ENCODE peak calls at places on chromosomes 13 and 19, in four cellular contexts. S is prostate gland, B is breast epithelium, J is GM23338. K is an unnamed sample. For H3K4me1, the result is how much of the 10 kb centered on the place peaks cover.

GRCh38 chr19:10270616-10271394 is at the start of gene ICAM1:
- DNase-seq in J (peak), B (peak), S (peak), K (peak)

GRCh38 chr13:31638577-31638976 is 100.7 kb upstream of the RXFP2 start:
- DNase-seq in S (no peak), J (no peak), B (no peak), K (no peak)

GRCh38 chr13:111342716-111343115 is 22.3 kb downstream of the TEX29 start:
- DNase-seq in S (peak), B (no peak), J (no peak), K (no peak)

GRCh38 chr19:36169084-36169760 is 17.0 kb upstream of the COX7A1 start:
- DNase-seq in S (peak), B (no peak), J (peak), K (no peak)

GRCh38 chr13:113914333-113915011 is 50.6 kb upstream of the GAS6 start:
- DNase-seq in S (peak), J (no peak), B (peak), K (no peak)

GRCh38 chr19:11814707-11815050 is 606 bp downstream of the ZNF440 start:
- DNase-seq in B (no peak), J (peak), S (peak), K (no peak)

GRCh38 chr19:41707502-41707812 is 969 bp upstream of the CEACAM5 start:
- DNase-seq in B (no peak), S (no peak), J (peak), K (no peak)

GRCh38 chr13:33797622-33798021 is 20.3 kb upstream of the RFC3 start:
- DNase-seq in J (no peak), B (no peak), S (no peak), K (no peak)

GRCh38 chr13:76972430-76972829 is 19.5 kb upstream of the CLN5 start:
- DNase-seq in S (no peak), J (no peak), B (no peak), K (no peak)

GRCh38 chr13:104984296-104984818 is 1551.1 kb downstream of the EFNB2 start:
- DNase-seq in J (no peak), S (no peak), B (no peak), K (peak)

GRCh38 chr13:91058066-91058465 is 289.4 kb upstream of the MIR17HG start:
- DNase-seq in B (no peak), J (peak), S (no peak), K (no peak)

GRCh38 chr19:49950590-49950948 is 10.4 kb downstream of the SIGLEC11 start:
- DNase-seq in S (no peak), B (peak), J (no peak), K (no peak)

GRCh38 chr13:26653842-26654241 is 96.4 kb downstream of the WASF3 start:
- DNase-seq in B (no peak), J (no peak), S (no peak), K (no peak)

GRCh38 chr19:11247391-11247790 is 8.0 kb downstream of the ANGPTL8 start:
- DNase-seq in S (no peak), J (no peak), B (no peak), K (peak)

GRCh38 chr13:44299142-44299541 is 74.5 kb upstream of the SERP2 start:
- DNase-seq in S (no peak), J (no peak), B (no peak), K (no peak)

GRCh38 chr19:53810891-53811290 is 13.2 kb downstream of the NLRP12 start:
- DNase-seq in S (no peak), B (no peak), J (no peak), K (no peak)

GRCh38 chr13:77184455-77184854 is 142.4 kb downstream of the MYCBP2 start:
- DNase-seq in J (no peak), S (no peak), B (no peak), K (no peak)

GRCh38 chr13:100490692-100491091 is 97.9 kb downstream of the GGACT start:
- DNase-seq in S (no peak), B (no peak), J (peak), K (no peak)

GRCh38 chr13:40539954-40540706 is 126.3 kb downstream of the FOXO1 start:
- DNase-seq in J (peak), S (peak), B (no peak), K (no peak)

GRCh38 chr19:34308381-34309367 is 54.3 kb downstream of the GARRE1 start:
- DNase-seq in J (no peak), S (no peak), B (no peak), K (no peak)

GRCh38 chr13:73822671-73823592 is 311.3 kb downstream of the KLF12 start:
- DNase-seq in J (no peak), B (no peak), S (no peak), K (no peak)

GRCh38 chr13:105059786-105060185 is 1475.7 kb downstream of the EFNB2 start:
- DNase-seq in J (no peak), B (no peak), S (no peak), K (no peak)

GRCh38 chr13:53112522-53112921 is 83.9 kb downstream of the OLFM4 start:
- DNase-seq in B (no peak), S (no peak), J (no peak), K (no peak)

GRCh38 chr19:11560404-11560988 is 1.5 kb upstream of the ELOF1 start:
- DNase-seq in J (peak), B (no peak), S (peak), K (no peak)

GRCh38 chr13:106291006-106291405 is 244.5 kb downstream of the EFNB2 start:
- DNase-seq in J (no peak), B (no peak), S (no peak), K (no peak)

GRCh38 chr19:39401549-39402416 is 4.9 kb upstream of the ZFP36 start:
- DNase-seq in B (no peak), J (no peak), S (peak), K (no peak)

GRCh38 chr19:35754365-35755139 is 2.3 kb downstream of the HSPB6 start:
- DNase-seq in B (no peak), J (no peak), S (no peak), K (no peak)

GRCh38 chr13:27641711-27642502 is 20.2 kb downstream of the POLR1D start:
- DNase-seq in S (no peak), B (no peak), J (no peak), K (no peak)

GRCh38 chr13:23736541-23736940 is 152.7 kb downstream of the MIPEP start:
- DNase-seq in B (no peak), J (no peak), S (no peak), K (no peak)
- H3K27ac ChIP-seq in B (no peak), J (no peak), S (no peak), K (no peak)

DNA sequence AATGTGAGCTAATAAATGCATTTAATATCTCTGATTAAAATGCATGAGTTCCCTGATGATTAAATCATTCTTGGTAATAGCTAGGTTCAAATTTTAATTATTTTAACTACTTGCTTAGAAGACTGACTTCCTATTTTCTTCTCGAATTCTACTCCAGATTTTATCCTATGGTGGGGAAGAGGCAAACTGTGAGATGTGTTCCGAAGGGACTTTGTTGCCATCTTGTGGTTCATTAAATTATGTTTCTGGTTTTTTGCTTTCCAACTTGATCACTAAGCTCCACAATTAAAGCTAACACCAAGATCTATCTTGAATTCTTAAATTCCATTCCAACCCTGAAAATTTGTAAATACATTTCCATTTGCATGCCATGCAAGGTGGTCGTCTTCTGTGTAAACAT is 538.4 kb upstream of the PCDH20 start:
- DNase-seq in B (no peak), J (peak), S (no peak), K (no peak)
- TF ChIP-seq CTCF in B (no peak), J (peak), S (no peak), K (peak)

GRCh38 chr13:99276706-99277105 is 18.5 kb upstream of the GPR18 start:
- DNase-seq in J (peak), B (no peak), S (no peak), K (no peak)
- H3K4me1 ChIP-seq in J (under half), B (under half), S (under half), K (under half)

DNA sequence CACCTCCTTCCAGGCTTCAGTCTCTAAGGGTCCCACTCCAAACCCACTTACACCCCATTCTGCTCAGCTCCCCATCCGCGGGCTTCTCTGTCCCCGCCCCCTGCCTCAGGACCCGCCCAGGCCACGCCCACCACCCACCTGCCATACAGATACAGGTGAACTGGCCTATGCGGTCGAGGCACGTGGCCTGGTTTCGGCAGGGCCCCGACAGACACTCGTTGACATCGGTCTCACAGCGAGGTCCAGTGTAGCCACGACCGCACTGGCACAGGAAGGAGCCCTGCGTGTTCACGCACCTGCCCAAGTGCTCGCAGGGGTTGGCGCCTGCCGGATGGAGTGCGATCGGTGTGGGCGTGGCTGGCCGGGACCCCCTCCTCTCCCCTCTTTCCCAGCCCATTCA is 11.9 kb downstream of the NOTCH3 start:
- DNase-seq in J (peak), S (no peak), B (no peak), K (no peak)
- H3K27ac ChIP-seq in J (no peak), S (no peak), B (no peak), K (no peak)

DNA sequence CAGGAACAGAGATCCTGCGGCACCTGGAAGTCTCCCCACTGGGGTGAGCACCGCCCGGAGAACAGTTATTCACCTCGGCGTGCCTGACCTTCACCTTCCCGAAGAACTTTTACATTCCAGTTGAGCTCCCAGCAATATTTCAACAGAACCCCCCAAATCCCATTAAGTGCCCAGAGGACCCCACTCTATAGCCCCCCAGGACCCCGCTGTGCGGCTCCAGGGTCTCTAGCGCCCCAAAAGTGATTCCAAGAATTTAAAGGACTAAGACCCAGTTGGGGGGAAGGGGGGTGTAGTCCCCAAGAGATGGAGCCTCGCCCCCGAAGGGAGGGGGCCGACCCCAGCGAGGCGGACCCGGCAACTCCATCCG is 480 bp downstream of the GPR108 start:
- DNase-seq in B (no peak), J (no peak), S (no peak), K (no peak)
- TF ChIP-seq CTCF in B (no peak), J (peak), S (no peak), K (peak)

DNA sequence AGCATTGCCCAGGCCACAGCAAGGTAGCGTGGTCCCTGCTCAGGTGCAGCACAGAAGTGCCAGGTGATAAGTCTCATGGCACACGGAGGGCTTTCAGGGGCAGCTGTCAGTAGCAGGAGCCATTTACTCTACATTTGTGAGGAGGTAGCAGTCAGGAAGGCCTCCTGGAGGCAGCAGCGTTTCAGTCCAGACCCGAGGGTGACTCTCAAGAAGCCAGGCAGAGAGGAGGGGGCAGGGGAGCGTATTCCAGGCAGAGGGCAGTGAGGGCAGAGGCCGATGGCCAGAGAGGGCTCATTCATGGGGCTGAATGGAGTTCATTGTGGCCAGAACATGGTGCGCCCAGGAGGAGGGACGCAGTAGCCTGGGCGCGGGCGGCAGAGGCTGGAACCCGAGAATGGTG is 8.9 kb downstream of the PIAS4 start:
- DNase-seq in J (no peak), S (no peak), B (no peak), K (no peak)
- H3K4me1 ChIP-seq in J (under half), S (under half), B (under half), K (half or more)

DNA sequence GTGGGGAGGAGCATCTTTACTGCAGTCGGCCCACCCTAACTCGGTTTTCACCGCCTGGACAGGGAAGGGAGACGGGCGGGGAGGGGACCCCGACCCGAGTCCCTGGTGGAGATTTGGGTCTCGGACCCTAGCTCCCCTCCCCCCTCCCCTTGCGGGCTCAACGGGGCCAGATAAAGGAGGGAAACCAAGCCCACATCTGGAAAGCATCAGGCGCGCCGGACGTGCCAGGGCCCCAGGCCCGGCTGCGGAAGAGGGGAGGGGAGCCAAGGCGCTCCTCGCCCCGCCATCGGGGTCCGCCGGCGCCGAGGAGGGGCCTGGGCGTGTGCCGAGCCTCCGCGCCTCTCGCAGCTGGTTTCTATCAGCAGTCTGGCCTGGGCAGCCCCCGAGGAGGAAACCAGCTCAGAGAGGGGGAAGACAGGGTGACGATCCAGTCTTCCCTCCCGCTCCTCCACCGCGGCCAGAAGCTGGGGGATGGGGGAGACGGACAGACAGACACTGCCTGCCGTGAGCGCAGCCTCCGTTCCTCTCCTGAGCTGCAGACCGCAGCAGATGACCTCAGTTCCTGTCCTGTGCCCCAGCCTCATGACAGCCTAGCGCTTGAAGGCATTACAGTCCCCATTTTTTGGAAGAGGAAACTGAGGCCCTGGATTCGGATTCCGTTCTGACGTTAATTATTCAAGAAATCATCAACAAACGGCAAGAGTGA is 3.5 kb upstream of the GNG8 start:
- DNase-seq in J (peak), S (no peak), B (no peak), K (peak)
- H3K27ac ChIP-seq in J (peak), S (peak), B (peak), K (peak)